ENCODE peak calls at places on chromosomes 6 and 20, in six cellular contexts. U is left ventricle myocardium inferior; R is fibroblast of lung; T is fibroblast of the aortic adventitia; S is CD8-positive, alpha-beta T cell; X is Calu3. P is an unnamed sample.
A peak's percentile ranks its signal among the peaks of the same experiment; 100 is the strongest.

GRCh38 chr20:50417484-50418235 is 92.5 kb upstream of the PTPN1 start:
- DNase-seq in T (no peak), X (no peak), U (peak; percentile 5), R (no peak), S (no peak), P (no peak)

GRCh38 chr6:1894954-1895353 is 285.2 kb downstream of the FOXC1 start:
- DNase-seq in S (no peak), X (peak; percentile 46), T (peak; percentile 13), R (no peak), U (no peak), P (no peak)

GRCh38 chr6:84082693-84083265 is 49.2 kb downstream of the MRAP2 start:
- DNase-seq in T (no peak), S (no peak), R (peak; percentile 5), U (no peak), X (no peak), P (no peak)

GRCh38 chr6:87799651-87800050 is 97.6 kb upstream of the AKIRIN2 start:
- DNase-seq in U (no peak), X (no peak), R (no peak), T (no peak), S (no peak), P (no peak)

GRCh38 chr6:113146878-113147277 is 710.3 kb upstream of the MARCKS start:
- DNase-seq in T (no peak), U (no peak), S (no peak), X (no peak), R (no peak), P (no peak)

GRCh38 chr6:5671162-5671561 is 335.6 kb downstream of the NRN1 start:
- DNase-seq in S (no peak), U (no peak), X (no peak), T (peak; percentile 16), R (peak; percentile 56), P (peak; percentile 79)

GRCh38 chr6:15593798-15594197 is 69.0 kb downstream of the DTNBP1 start:
- DNase-seq in T (peak; percentile 71), S (no peak), X (no peak), R (peak; percentile 47), U (no peak), P (peak; percentile 24)

GRCh38 chr6:11368760-11369159 is 136.3 kb upstream of the NEDD9 start:
- DNase-seq in S (no peak), X (no peak), R (no peak), T (no peak), U (no peak), P (no peak)

GRCh38 chr20:58469500-58470129 is 45.6 kb downstream of the APCDD1L start:
- DNase-seq in X (no peak), T (no peak), R (no peak), S (no peak), U (no peak), P (no peak)

GRCh38 chr6:97060254-97060653 is 135.7 kb downstream of the KLHL32 start:
- DNase-seq in U (no peak), T (no peak), X (no peak), S (no peak), R (no peak), P (no peak)

GRCh38 chr6:170516783-170517616 is 36.1 kb downstream of the PSMB1 start:
- DNase-seq in X (peak; percentile 35), R (peak; percentile 81), U (no peak), S (peak; percentile 34), T (peak; percentile 82), P (peak; percentile 79)

GRCh38 chr20:35174458-35175216 is 2.8 kb downstream of the PROCR start:
- DNase-seq in T (no peak), R (no peak), U (no peak), S (no peak), X (no peak), P (no peak)

GRCh38 chr20:56359212-56360132 is 698 bp downstream of the FAM210B start:
- DNase-seq in U (peak; percentile 46), R (peak; percentile 73), X (peak; percentile 17), T (peak; percentile 72), S (no peak), P (peak; percentile 68)

GRCh38 chr6:96089173-96089572 is 73.4 kb downstream of the FUT9 start:
- DNase-seq in S (no peak), U (no peak), X (peak; percentile 39), T (no peak), R (no peak), P (no peak)

GRCh38 chr6:76682842-76683241 is 610.4 kb upstream of the IMPG1 start:
- DNase-seq in R (peak; percentile 12), S (no peak), U (no peak), X (no peak), T (peak; percentile 17), P (peak; percentile 23)
- TF ChIP-seq CTCF in R (peak; percentile 20), S (no peak), U (peak; percentile 56), X (peak; percentile 23), T (peak; percentile 32), P (peak; percentile 44)

DNA sequence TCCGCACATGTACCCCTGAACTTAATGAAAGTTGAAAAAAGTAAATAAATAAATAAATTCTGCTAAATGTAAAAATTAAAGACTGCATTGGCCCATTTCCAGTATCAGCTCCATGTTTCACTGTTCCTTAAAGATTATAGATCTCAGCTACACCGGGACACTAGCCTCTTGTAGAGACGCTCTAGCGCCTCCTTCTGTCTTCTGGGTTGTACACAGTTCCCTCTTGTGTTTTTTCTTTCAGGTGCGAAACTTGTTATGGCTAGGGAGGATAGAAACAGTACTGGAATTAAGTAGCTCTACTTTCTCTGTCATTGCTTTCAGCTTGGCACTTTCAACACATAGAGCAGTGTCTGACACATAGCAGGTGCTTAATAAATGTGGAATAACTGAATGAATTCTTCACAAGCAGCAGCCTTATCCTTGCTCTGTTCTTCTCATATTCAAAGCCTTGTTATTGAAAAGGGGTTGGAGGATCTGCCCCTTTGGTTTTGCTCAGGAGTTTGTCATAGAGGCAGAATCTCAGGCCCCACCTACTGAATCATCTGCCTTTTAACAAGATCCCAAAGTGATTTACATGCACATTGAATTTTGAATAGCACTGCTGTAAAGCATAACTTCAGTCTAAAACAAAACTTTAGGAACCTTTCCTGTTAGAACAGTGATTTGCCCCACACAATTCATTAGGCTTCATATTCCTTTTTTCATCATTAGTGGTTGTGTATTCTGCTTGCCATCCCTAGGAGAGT is 92.3 kb downstream of the FIG4 start:
- DNase-seq in R (no peak), X (no peak), S (no peak), U (no peak), T (peak; percentile 17), P (peak; percentile 49)
- TF ChIP-seq CTCF in R (peak; percentile 40), X (no peak), S (no peak), U (peak; percentile 49), T (peak; percentile 21), P (peak; percentile 40)

GRCh38 chr6:147005499-147005898 is 198.7 kb upstream of the STXBP5 start:
- DNase-seq in S (no peak), T (no peak), X (no peak), R (no peak), U (no peak), P (no peak)
- TF ChIP-seq CTCF in S (no peak), T (no peak), X (no peak), R (no peak), U (no peak), P (peak; percentile 9)

GRCh38 chr20:60516442-60516841 is 558.2 kb downstream of the CDH26 start:
- DNase-seq in R (no peak), S (no peak), X (no peak), U (no peak), T (no peak), P (no peak)
- TF ChIP-seq CTCF in R (no peak), S (no peak), X (no peak), U (no peak), T (no peak), P (no peak)